ENCODE peak calls at places on chromosomes 4 and X, in ten cellular contexts. V, E, R, D, P, Q, M, Z, H and L are unnamed samples. For H3K27me3, the result is how much of the 10 kb centered on the place peaks cover.

GRCh38 chrX:38654302-38654701 is 93.0 kb downstream of the TSPAN7 start:
- DNase-seq in V (no peak), E (no peak), R (peak), D (no peak), P (peak), Q (no peak), M (no peak), Z (peak), H (no peak), L (peak)

GRCh38 chr4:165872443-165873297 is at the start of gene TLL1:
- DNase-seq in V (peak), E (peak), R (peak), D (no peak), P (peak), Q (peak), M (no peak), Z (peak), H (no peak), L (no peak)

GRCh38 chrX:134173541-134174272 is 63.3 kb upstream of the CCDC160 start:
- DNase-seq in V (no peak), E (no peak), R (peak), D (no peak), P (no peak), Q (no peak), M (no peak), Z (no peak), H (no peak), L (no peak)

GRCh38 chr4:54109226-54110018 is 9.5 kb downstream of the GSX2 start:
- DNase-seq in V (no peak), E (no peak), R (peak), D (no peak), P (no peak), Q (no peak), M (peak), Z (no peak), H (no peak), L (no peak)

GRCh38 chr4:81032174-81032551 is 1.7 kb downstream of the BMP3 start:
- DNase-seq in V (no peak), E (no peak), R (peak), D (no peak), P (no peak), Q (no peak), M (no peak), Z (no peak), H (no peak), L (no peak)

GRCh38 chr4:57110635-57111546 is 706 bp upstream of the IGFBP7 start:
- DNase-seq in V (peak), E (peak), R (peak), D (peak), P (peak), Q (peak), M (peak), Z (peak), H (peak), L (no peak)

GRCh38 chr4:74161676-74162450 is 3.9 kb downstream of the MTHFD2L start:
- DNase-seq in V (no peak), E (peak), R (peak), D (no peak), P (no peak), Q (no peak), M (no peak), Z (no peak), H (no peak), L (no peak)

GRCh38 chrX:123818243-123818642 is 41.6 kb upstream of the XIAP start:
- DNase-seq in V (peak), E (peak), R (no peak), D (no peak), P (peak), Q (no peak), M (no peak), Z (peak), H (no peak), L (no peak)

GRCh38 chrX:38807873-38808272 is 6.6 kb downstream of the MID1IP1 start:
- DNase-seq in V (no peak), E (no peak), R (no peak), D (no peak), P (peak), Q (no peak), M (no peak), Z (no peak), H (no peak), L (no peak)

GRCh38 chr4:38531126-38531737 is 132.8 kb upstream of the KLF3 start:
- DNase-seq in V (no peak), E (peak), R (peak), D (no peak), P (peak), Q (no peak), M (no peak), Z (no peak), H (no peak), L (no peak)

GRCh38 chrX:136260801-136261200 is 9.6 kb upstream of the MAP7D3 start:
- DNase-seq in V (peak), E (no peak), R (no peak), D (no peak), P (peak), Q (no peak), M (no peak), Z (no peak), H (no peak), L (no peak)

DNA sequence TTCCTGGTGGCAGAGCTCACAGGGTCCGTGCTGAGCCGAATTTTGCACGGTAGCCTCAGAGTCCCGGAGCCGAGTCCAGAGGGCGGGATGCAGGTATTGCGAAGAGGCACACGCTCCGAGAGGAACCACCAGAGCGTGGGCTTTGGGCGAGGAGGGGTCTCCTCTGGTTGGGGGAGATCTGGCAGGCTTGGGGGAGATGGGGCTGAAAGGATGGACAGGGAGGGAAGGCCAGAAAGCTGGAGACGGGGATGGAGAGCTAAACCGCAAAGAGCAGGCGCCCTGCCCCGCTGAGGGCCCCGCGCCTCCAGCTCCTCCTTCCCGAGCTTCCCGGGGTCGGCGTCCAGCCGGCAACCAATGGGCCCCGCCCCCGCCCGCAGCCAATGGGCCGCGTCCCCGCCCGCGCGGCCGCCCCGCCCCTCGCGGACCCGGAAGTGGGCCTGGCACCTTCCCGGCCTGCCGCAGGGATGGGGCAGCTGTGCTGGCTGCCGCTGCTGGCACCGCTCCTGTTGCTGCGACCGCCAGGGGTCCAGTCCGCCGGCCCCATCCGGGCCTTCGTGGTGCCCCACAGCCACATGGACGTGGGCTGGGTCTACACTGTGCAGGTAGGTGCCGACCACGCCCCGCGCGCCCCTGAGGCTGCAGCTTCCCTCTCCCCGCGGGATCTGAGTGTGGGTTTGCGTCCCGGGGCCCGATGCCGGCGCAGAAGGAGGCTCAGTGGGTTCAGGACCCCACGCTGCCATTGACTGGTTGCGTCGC is at the start of gene MAN2B2:
- DNase-seq in V (peak), E (peak), R (peak), D (peak), P (peak), Q (peak), M (peak), Z (peak), H (peak), L (peak)
- H3K27me3 ChIP-seq in V (under half), E (under half), R (under half), D (under half), P (under half), Q (under half), M (under half), Z (under half), H (under half), L (under half)

DNA sequence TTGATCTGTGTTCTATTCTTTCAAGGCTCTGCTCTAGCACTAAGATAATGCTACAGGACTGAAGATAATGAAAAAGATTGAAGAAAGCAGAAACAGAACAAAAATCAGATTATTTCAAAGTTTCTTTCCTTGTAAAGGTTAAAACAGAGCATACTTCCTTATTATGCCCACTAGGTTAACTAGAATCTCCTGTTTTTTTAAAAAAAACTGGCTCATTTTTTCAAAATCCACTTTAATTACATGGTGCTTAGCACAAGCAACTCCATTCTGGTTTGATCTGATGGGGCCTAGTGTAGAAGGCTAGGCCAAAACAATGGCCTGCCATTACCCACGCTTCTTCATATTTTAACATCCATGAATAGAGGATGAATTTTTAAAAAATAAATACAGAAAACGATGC is 1.2 kb upstream of the UBA6 start:
- DNase-seq in V (no peak), E (no peak), R (no peak), D (no peak), P (no peak), Q (no peak), M (no peak), Z (no peak), H (no peak), L (no peak)
- H3K4me3 ChIP-seq in V (peak), E (peak), R (peak), D (no peak), P (peak), Q (no peak), M (no peak), Z (peak), H (no peak), L (no peak)

GRCh38 chr4:26820346-26820745 is 40.3 kb upstream of the STIM2 start:
- DNase-seq in V (no peak), E (no peak), R (no peak), D (no peak), P (no peak), Q (no peak), M (no peak), Z (no peak), H (no peak), L (no peak)

GRCh38 chr4:26822546-26822945 is 38.1 kb upstream of the STIM2 start:
- DNase-seq in V (no peak), E (no peak), R (no peak), D (no peak), P (no peak), Q (no peak), M (no peak), Z (no peak), H (no peak), L (no peak)

GRCh38 chr4:26819026-26819425 is 41.6 kb upstream of the STIM2 start:
- DNase-seq in V (no peak), E (no peak), R (peak), D (no peak), P (no peak), Q (no peak), M (no peak), Z (no peak), H (peak), L (no peak)

GRCh38 chr4:26821677-26822503 is 38.8 kb upstream of the STIM2 start:
- DNase-seq in V (no peak), E (no peak), R (no peak), D (no peak), P (peak), Q (no peak), M (no peak), Z (no peak), H (no peak), L (no peak)

DNA sequence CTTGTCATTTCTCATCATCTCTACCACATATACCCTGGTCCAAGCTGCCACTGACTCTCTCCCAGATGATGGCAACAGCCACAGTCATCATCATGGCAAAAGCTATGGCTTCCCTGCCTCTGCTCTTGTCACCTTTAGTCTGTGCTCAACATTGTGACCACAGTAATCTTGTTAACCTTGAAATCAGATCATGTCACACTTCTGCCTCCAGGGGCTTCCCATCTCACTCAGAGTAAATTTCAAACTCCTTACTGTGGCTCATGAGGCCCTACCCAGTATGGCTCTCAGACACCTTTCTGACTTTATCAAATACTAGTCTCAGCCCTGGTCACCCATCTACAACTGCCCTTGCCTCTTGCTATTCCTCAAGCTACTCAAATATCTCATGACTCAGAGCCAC is 41.2 kb upstream of the STIM2 start:
- DNase-seq in V (no peak), E (no peak), R (no peak), D (no peak), P (no peak), Q (no peak), M (no peak), Z (no peak), H (no peak), L (no peak)
- H3K27me3 ChIP-seq in V (under half), E (under half), R (under half), D (under half), P (under half), Q (under half), M (under half), Z (under half), H (under half), L (under half)

GRCh38 chr4:127778102-127778501 is 4.0 kb upstream of the HSPA4L start:
- DNase-seq in V (no peak), E (no peak), R (peak), D (no peak), P (no peak), Q (no peak), M (no peak), Z (no peak), H (no peak), L (no peak)

GRCh38 chr4:127776620-127777019 is 5.5 kb upstream of the HSPA4L start:
- DNase-seq in V (no peak), E (no peak), R (no peak), D (no peak), P (no peak), Q (no peak), M (no peak), Z (peak), H (no peak), L (no peak)

GRCh38 chr4:127777487-127777886 is 4.6 kb upstream of the HSPA4L start:
- DNase-seq in V (no peak), E (no peak), R (no peak), D (no peak), P (no peak), Q (no peak), M (no peak), Z (no peak), H (no peak), L (no peak)

GRCh38 chr4:127772769-127773671 is 9.1 kb upstream of the HSPA4L start:
- DNase-seq in V (no peak), E (no peak), R (no peak), D (no peak), P (no peak), Q (no peak), M (no peak), Z (no peak), H (no peak), L (no peak)

DNA sequence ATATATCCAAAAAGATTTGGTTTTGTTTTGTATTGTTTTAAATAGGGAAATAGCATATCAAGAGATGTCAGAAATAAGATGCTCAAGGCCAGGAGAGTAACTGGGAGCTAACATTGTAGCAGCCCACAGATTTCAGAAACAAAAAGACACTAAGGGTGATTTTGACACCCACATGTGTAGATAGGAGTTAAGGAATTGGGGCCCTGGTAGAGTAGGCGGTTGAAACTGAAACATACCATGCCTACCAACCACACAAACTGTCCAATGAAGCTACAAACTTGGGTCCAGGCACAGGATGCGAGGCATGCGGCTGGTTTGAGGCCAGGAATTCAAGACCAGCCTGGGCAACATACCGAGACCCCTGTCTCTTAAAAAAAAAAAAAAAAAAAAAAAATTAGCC is 6.3 kb upstream of the HSPA4L start:
- DNase-seq in V (no peak), E (no peak), R (no peak), D (no peak), P (no peak), Q (no peak), M (no peak), Z (no peak), H (no peak), L (no peak)
- H3K4me3 ChIP-seq in V (no peak), E (no peak), R (no peak), D (no peak), P (no peak), Q (no peak), M (no peak), Z (no peak), H (no peak), L (no peak)

DNA sequence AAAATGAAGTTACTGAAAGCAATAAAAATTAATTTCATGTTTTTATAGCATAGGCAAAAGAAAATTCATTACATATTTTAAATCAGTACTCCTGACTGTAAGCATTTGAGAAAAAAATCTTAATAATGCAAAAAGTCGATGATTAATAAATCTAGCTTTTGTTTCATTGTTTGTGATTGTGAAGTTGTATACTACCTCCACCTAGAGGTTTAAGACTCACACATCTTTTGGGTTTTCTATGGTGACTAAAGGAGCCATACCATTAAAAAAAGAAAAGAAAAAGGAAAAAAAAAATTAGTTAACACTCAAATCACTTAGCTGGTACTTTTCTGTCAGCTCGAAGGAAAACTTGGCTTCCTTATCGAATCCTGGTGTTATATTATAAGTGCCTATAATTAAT is 2.0 kb downstream of the GABRA2 start:
- DNase-seq in V (no peak), E (no peak), R (no peak), D (no peak), P (peak), Q (no peak), M (no peak), Z (no peak), H (no peak), L (no peak)
- H3K27me3 ChIP-seq in V (under half), E (under half), R (half or more), D (under half), P (under half), Q (under half), M (under half), Z (under half), H (under half), L (under half)

DNA sequence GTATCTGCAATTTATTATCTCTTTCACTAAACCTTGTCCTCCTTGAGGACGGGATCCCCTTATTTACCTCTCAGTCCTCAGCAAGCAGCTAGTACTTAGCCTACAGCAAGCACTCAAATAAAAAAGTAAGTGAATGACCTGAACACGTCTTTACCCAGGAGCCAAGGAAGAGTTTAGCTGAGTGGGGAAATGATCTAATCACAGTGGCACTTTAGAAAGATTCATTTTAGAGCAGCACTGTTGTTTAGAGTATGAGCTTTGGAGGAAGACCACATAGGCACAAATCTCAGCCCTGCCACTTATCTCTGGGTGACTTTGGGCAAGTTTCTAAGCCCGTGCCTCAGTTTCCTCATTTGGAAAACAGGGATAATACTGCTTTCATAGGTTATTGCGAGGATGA is 2.7 kb downstream of the FAM120C start:
- DNase-seq in V (no peak), E (no peak), R (no peak), D (no peak), P (peak), Q (no peak), M (no peak), Z (no peak), H (no peak), L (no peak)
- H3K4me3 ChIP-seq in V (peak), E (peak), R (peak), D (no peak), P (peak), Q (no peak), M (no peak), Z (peak), H (no peak), L (no peak)

GRCh38 chr4:8084031-8084660 is 74.5 kb downstream of the ABLIM2 start:
- DNase-seq in V (no peak), E (peak), R (no peak), D (no peak), P (no peak), Q (no peak), M (no peak), Z (no peak), H (no peak), L (no peak)
- H3K27me3 ChIP-seq in V (under half), E (under half), R (under half), D (under half), P (half or more), Q (under half), M (under half), Z (under half), H (under half), L (under half)